ENCODE peak calls at places on chromosomes 12 and 14, in seven cellular contexts. V, U, C, E, D, A and X are unnamed samples.

GRCh38 chr12:13197526-13198141 is 1.1 kb downstream of the EMP1 start:
- DNase-seq in V (no peak), U (peak; percentile 64), C (peak; percentile 75), E (no peak), D (no peak), A (no peak), X (no peak)

GRCh38 chr12:100671396-100672074 is 98.1 kb downstream of the GAS2L3 start:
- DNase-seq in V (no peak), U (no peak), C (no peak), E (no peak), D (no peak), A (no peak), X (no peak)

GRCh38 chr14:36241183-36241582 is 64.7 kb upstream of the PTCSC3 start:
- DNase-seq in V (no peak), U (no peak), C (peak; percentile 11), E (no peak), D (no peak), A (no peak), X (no peak)

GRCh38 chr14:75489480-75489837 is 32.8 kb upstream of the BATF start:
- DNase-seq in V (no peak), U (no peak), C (no peak), E (no peak), D (no peak), A (no peak), X (no peak)

GRCh38 chr14:61421212-61421923 is 100.0 kb downstream of the PRKCH start:
- DNase-seq in V (no peak), U (no peak), C (peak; percentile 15), E (no peak), D (no peak), A (no peak), X (no peak)

GRCh38 chr12:26976687-26977086 is 37.5 kb downstream of the TM7SF3 start:
- DNase-seq in V (no peak), U (no peak), C (no peak), E (no peak), D (no peak), A (no peak), X (no peak)

GRCh38 chr12:116891019-116891418 is 9.8 kb upstream of the HRK start:
- DNase-seq in V (no peak), U (no peak), C (no peak), E (no peak), D (no peak), A (no peak), X (no peak)

GRCh38 chr12:29346764-29347421 is 34.1 kb downstream of the ERGIC2 start:
- DNase-seq in V (no peak), U (no peak), C (no peak), E (no peak), D (no peak), A (no peak), X (no peak)

GRCh38 chr12:122085571-122085970 is 7.0 kb downstream of the MLXIP start:
- DNase-seq in V (no peak), U (no peak), C (no peak), E (no peak), D (no peak), A (no peak), X (no peak)

GRCh38 chr12:112367986-112368385 is 14.2 kb downstream of the HECTD4 start:
- DNase-seq in V (no peak), U (no peak), C (no peak), E (no peak), D (no peak), A (no peak), X (no peak)

GRCh38 chr14:63011609-63012008 is 33.6 kb downstream of the KCNH5 start:
- DNase-seq in V (no peak), U (no peak), C (peak; percentile 14), E (no peak), D (no peak), A (no peak), X (no peak)

GRCh38 chr12:121015825-121016766 is at the start of gene C12orf43:
- DNase-seq in V (peak; percentile 96), U (peak; percentile 90), C (peak; percentile 88), E (peak; percentile 88), D (peak; percentile 94), A (peak; percentile 82), X (peak; percentile 84)

GRCh38 chr12:102300824-102301461 is 103.3 kb upstream of the PMCH start:
- DNase-seq in V (no peak), U (no peak), C (peak; percentile 77), E (no peak), D (no peak), A (no peak), X (no peak)

GRCh38 chr14:78983126-78983525 is 813.0 kb downstream of the NRXN3 start:
- DNase-seq in V (no peak), U (no peak), C (peak; percentile 43), E (no peak), D (no peak), A (no peak), X (no peak)

GRCh38 chr12:119556830-119557229 is 36.7 kb upstream of the TMEM233 start:
- DNase-seq in V (no peak), U (no peak), C (no peak), E (no peak), D (no peak), A (no peak), X (no peak)
- TF ChIP-seq CTCF in V (no peak), U (no peak), C (no peak), E (no peak), D (no peak), A (no peak), X (no peak)

DNA sequence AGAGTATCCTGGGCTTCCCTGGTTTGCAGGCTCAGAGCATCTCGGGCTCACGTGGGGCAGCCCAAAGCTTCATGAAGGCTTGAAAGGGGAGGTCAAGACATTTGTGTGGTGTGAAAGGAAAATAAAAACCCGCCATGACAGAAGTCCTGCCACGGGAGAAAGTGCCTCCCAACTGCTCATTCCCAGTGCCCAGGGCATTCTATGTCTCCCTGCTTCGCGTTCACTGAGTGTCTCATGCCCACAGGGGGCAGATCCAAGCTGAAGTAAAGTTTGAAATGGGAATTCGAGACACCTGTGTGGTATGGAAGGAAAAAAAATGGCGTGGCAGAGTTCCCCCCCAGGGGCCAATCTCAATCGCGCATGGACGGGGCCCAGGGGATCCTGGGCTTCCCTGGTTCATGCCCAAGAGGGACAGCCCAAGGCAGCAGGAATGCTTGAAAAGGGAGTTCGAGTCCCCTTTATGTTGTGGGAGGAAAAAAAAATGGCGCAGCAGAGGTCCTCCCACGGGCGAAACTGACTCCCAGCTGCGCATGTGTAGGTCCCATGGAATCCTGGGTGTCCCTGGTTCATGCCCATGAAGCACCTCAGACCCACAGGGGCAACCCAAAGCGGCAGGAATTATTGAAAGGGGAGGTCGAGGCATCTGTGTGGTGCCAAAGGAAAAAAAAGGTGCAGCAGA is 576.7 kb downstream of the ALG10 start:
- DNase-seq in V (no peak), U (no peak), C (no peak), E (peak; percentile 36), D (no peak), A (no peak), X (no peak)
- H3K9me3 ChIP-seq in V (no peaks in the 10 kb centered on the region), U (peaks cover 10% of the 10 kb centered on the region), C (no peaks in the 10 kb centered on the region), E (no peaks in the 10 kb centered on the region), D (peaks cover 25% of the 10 kb centered on the region), A (peaks cover 33% of the 10 kb centered on the region), X (peaks cover 9% of the 10 kb centered on the region)

DNA sequence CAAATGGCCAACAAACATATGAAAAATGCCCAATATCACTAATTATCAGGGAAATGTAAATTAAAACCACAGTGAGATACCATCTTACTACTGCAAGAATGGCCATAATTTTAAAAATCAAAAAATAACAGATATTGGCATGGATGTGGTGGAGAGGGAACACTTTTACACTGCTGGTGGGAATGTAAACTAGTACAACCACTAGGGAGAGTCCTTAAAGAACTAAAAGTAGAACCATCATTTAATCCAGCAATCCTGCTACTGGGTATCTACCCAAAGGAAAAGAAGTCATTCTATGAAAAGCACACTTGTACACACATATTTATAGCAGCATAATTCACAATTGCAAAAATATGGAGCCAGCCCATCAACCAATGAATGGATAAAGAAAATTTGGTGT is 459.7 kb downstream of the GXYLT1 start:
- DNase-seq in V (no peak), U (no peak), C (no peak), E (no peak), D (no peak), A (no peak), X (no peak)
- TF ChIP-seq CTCF in V (no peak), U (no peak), C (peak; percentile 29), E (no peak), D (peak; percentile 45), A (peak; percentile 60), X (peak; percentile 44)

DNA sequence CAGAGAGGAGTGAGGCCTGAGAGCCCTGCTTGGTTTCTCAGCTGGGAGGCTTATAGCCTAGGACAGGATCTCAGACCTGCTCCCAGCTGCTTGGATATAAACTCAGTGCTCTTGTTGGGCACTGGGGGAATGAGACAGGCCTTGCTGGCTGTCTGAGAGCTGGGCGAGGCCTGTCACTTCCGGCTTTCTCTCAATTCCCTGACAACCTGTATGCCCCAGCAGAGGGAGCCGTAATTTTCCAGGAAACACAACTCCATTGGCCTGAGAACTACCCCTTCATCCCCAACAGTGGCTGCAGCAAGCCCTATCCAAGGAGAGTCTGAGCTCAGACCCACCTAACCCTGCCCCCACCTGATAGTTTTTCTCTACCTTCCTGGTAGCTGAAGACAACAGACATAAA is 258.3 kb upstream of the STXBP6 start:
- DNase-seq in V (no peak), U (no peak), C (no peak), E (no peak), D (no peak), A (no peak), X (no peak)
- H3K9me3 ChIP-seq in V (peaks cover 4% of the 10 kb centered on the region), U (no peaks in the 10 kb centered on the region), C (no peaks in the 10 kb centered on the region), E (no peaks in the 10 kb centered on the region), D (no peaks in the 10 kb centered on the region), A (no peaks in the 10 kb centered on the region), X (no peaks in the 10 kb centered on the region)